ENCODE peak calls at places on chromosomes 4 and X, in five cellular contexts. One of them, this sample, is unnamed.

GRCh38 chr4:7845493-7846124 is 94.1 kb downstream of the AFAP1 start:
- DNase-seq in ACHN: no peak
- DNase-seq in Right ventricle myocardium superior: no peak
- DNase-seq in HS-5: no peak
- DNase-seq in sigmoid colon: peak
- DNase-seq in this sample: peak

GRCh38 chrX:118569676-118570075 is 74.1 kb downstream of the DOCK11 start:
- DNase-seq in ACHN: no peak
- DNase-seq in Right ventricle myocardium superior: no peak
- DNase-seq in HS-5: no peak
- DNase-seq in sigmoid colon: no peak
- DNase-seq in this sample: no peak

GRCh38 chr4:150108693-150109092 is 30.4 kb downstream of the DCLK2 start:
- DNase-seq in ACHN: no peak
- DNase-seq in Right ventricle myocardium superior: no peak
- DNase-seq in HS-5: no peak
- DNase-seq in sigmoid colon: no peak
- DNase-seq in this sample: no peak

GRCh38 chrX:19810370-19810769 is 77.0 kb downstream of the SH3KBP1 start:
- DNase-seq in ACHN: no peak
- DNase-seq in Right ventricle myocardium superior: no peak
- DNase-seq in HS-5: no peak
- DNase-seq in sigmoid colon: no peak
- DNase-seq in this sample: no peak

GRCh38 chrX:104166735-104167436 is 633 bp downstream of the FAM199X start:
- DNase-seq in ACHN: no peak
- DNase-seq in Right ventricle myocardium superior: no peak
- DNase-seq in HS-5: no peak
- DNase-seq in sigmoid colon: peak
- DNase-seq in this sample: peak

GRCh38 chrX:129654652-129655546 is at the start of gene APLN:
- DNase-seq in ACHN: peak
- DNase-seq in Right ventricle myocardium superior: peak
- DNase-seq in HS-5: no peak
- DNase-seq in sigmoid colon: no peak
- DNase-seq in this sample: peak

GRCh38 chr4:142274137-142274536 is 572.0 kb downstream of the INPP4B start:
- DNase-seq in ACHN: peak
- DNase-seq in Right ventricle myocardium superior: no peak
- DNase-seq in HS-5: peak
- DNase-seq in sigmoid colon: no peak
- DNase-seq in this sample: no peak

GRCh38 chr4:8374851-8375649 is 65.5 kb downstream of the ACOX3 start:
- DNase-seq in ACHN: no peak
- DNase-seq in Right ventricle myocardium superior: no peak
- DNase-seq in HS-5: no peak
- DNase-seq in sigmoid colon: no peak
- DNase-seq in this sample: no peak

This sample was measured in GM23338.